ENCODE peak calls at places on chromosomes 11 and 22, in six cellular contexts. Q is endodermal cell, W is fibroblast of lung, G is left ventricle myocardium inferior, T is ovary, F is psoas muscle. K is an unnamed sample.
A peak's percentile ranks its signal among the peaks of the same experiment; 100 is the strongest.

GRCh38 chr11:44112083-44112865 is 16.8 kb downstream of the EXT2 start:
- DNase-seq in Q (no peak), W (peak; percentile 58), G (peak; percentile 53), T (peak; percentile 20), F (peak; percentile 76), K (peak; percentile 72)

GRCh38 chr11:58628446-58628845 is 6.0 kb downstream of the CNTF start:
- DNase-seq in Q (no peak), W (peak; percentile 14), G (peak; percentile 23), T (no peak), F (no peak), K (peak; percentile 68)

GRCh38 chr11:45857834-45858492 is 10.7 kb downstream of the CRY2 start:
- DNase-seq in Q (no peak), W (peak; percentile 82), G (peak; percentile 51), T (peak; percentile 48), F (peak; percentile 78), K (peak; percentile 64)

GRCh38 chr11:19935507-19935906 is 222.9 kb downstream of the NAV2 start:
- DNase-seq in Q (peak; percentile 73), W (peak; percentile 35), G (no peak), T (no peak), F (no peak), K (peak; percentile 54)

GRCh38 chr11:76369406-76369805 is 11.5 kb downstream of the THAP12 start:
- DNase-seq in Q (no peak), W (no peak), G (no peak), T (no peak), F (no peak), K (no peak)

GRCh38 chr11:88480217-88480616 is 142.7 kb upstream of the CTSC start:
- DNase-seq in Q (no peak), W (peak; percentile 75), G (no peak), T (no peak), F (no peak), K (peak; percentile 52)

GRCh38 chr11:119445356-119445755 is 22.4 kb upstream of the THY1 start:
- DNase-seq in Q (no peak), W (no peak), G (no peak), T (no peak), F (no peak), K (no peak)

GRCh38 chr11:59680287-59681154 is 11.7 kb upstream of the PATL1 start:
- DNase-seq in Q (peak; percentile 93), W (peak; percentile 87), G (peak; percentile 42), T (peak; percentile 47), F (peak; percentile 73), K (peak; percentile 31)

GRCh38 chr11:80024119-80024518 is 583.3 kb upstream of the TENM4 start:
- DNase-seq in Q (peak; percentile 69), W (no peak), G (no peak), T (no peak), F (no peak), K (no peak)

GRCh38 chr22:22201185-22201924 is 43.2 kb upstream of the VPREB1 start:
- DNase-seq in Q (peak; percentile 76), W (peak; percentile 37), G (peak; percentile 58), T (no peak), F (no peak), K (peak; percentile 40)

GRCh38 chr11:8604078-8604723 is 10.2 kb upstream of the STK33 start:
- DNase-seq in Q (peak; percentile 91), W (peak; percentile 100), G (peak; percentile 32), T (no peak), F (peak; percentile 62), K (peak; percentile 89)

GRCh38 chr11:13486926-13487660 is 8.7 kb downstream of the PTH start:
- DNase-seq in Q (peak; percentile 97), W (peak; percentile 9), G (peak; percentile 63), T (no peak), F (no peak), K (peak; percentile 32)

GRCh38 chr22:37199103-37199838 is 11.2 kb upstream of the C1QTNF6 start:
- DNase-seq in Q (peak; percentile 100), W (peak; percentile 97), G (peak; percentile 98), T (peak; percentile 99), F (peak; percentile 99), K (peak; percentile 93)

GRCh38 chr22:41001722-41002122 is 50.5 kb downstream of the RBX1 start:
- DNase-seq in Q (no peak), W (peak; percentile 7), G (no peak), T (no peak), F (no peak), K (no peak)

GRCh38 chr11:109026891-109027489 is 362.1 kb downstream of the DDX10 start:
- DNase-seq in Q (no peak), W (peak; percentile 56), G (no peak), T (no peak), F (no peak), K (no peak)

GRCh38 chr11:117502285-117502856 is 174.7 kb downstream of the CEP164 start:
- DNase-seq in Q (no peak), W (no peak), G (no peak), T (no peak), F (no peak), K (no peak)

GRCh38 chr22:19800761-19801244 is 40.2 kb downstream of the TBX1 start:
- DNase-seq in Q (peak; percentile 82), W (no peak), G (no peak), T (no peak), F (peak; percentile 67), K (peak; percentile 27)

GRCh38 chr11:10588904-10589303 is 20.4 kb upstream of the LYVE1 start:
- DNase-seq in Q (no peak), W (no peak), G (no peak), T (no peak), F (no peak), K (no peak)

GRCh38 chr11:122102426-122102825 is 13.6 kb downstream of the BLID start:
- DNase-seq in Q (no peak), W (no peak), G (no peak), T (no peak), F (no peak), K (no peak)

GRCh38 chr11:78030429-78031325 is 7.6 kb upstream of the KCTD14 start:
- DNase-seq in Q (peak; percentile 59), W (peak; percentile 78), G (peak; percentile 55), T (no peak), F (no peak), K (peak; percentile 87)

GRCh38 chr11:69923641-69924307 is 104.6 kb upstream of the FGF3 start:
- DNase-seq in Q (peak; percentile 23), W (no peak), G (no peak), T (no peak), F (peak; percentile 27), K (no peak)

GRCh38 chr11:64241430-64242153 is 697 bp downstream of the FKBP2 start:
- DNase-seq in Q (peak; percentile 100), W (peak; percentile 99), G (peak; percentile 100), T (peak; percentile 100), F (peak; percentile 100), K (peak; percentile 97)

GRCh38 chr11:64238999-64239398 is 1.9 kb upstream of the FKBP2 start:
- DNase-seq in Q (no peak), W (no peak), G (no peak), T (no peak), F (no peak), K (no peak)

GRCh38 chr11:64241175-64241429 is 207 bp downstream of the FKBP2 start:
- DNase-seq in Q (no peak), W (no peak), G (no peak), T (no peak), F (no peak), K (no peak)

GRCh38 chr11:64240467-64241174 is at the start of gene FKBP2:
- DNase-seq in Q (peak; percentile 99), W (peak; percentile 97), G (peak; percentile 97), T (peak; percentile 98), F (peak; percentile 99), K (peak; percentile 95)

GRCh38 chr11:64239662-64240466 is 1.0 kb upstream of the FKBP2 start:
- DNase-seq in Q (no peak), W (no peak), G (no peak), T (no peak), F (peak; percentile 61), K (no peak)
- H3K4me3 ChIP-seq in Q (peak overlapping the region; percentile 95), W (peak overlapping the region; percentile 61), G (peak overlapping the region; percentile 84), T (peak overlapping the region; percentile 96), F (peak overlapping the region; percentile 93), K (peak overlapping the region; percentile 84)

GRCh38 chr22:50705219-50705691 is 32.6 kb downstream of the SHANK3 start:
- DNase-seq in Q (peak; percentile 92), W (peak; percentile 72), G (peak; percentile 52), T (peak; percentile 23), F (peak; percentile 61), K (no peak)
- H3K36me3 ChIP-seq in Q (no peaks in the 10 kb centered on the region), W (no peaks in the 10 kb centered on the region), G (peaks cover 44% of the 10 kb centered on the region), T (no peaks in the 10 kb centered on the region), F (no peaks in the 10 kb centered on the region), K (peaks cover 4% of the 10 kb centered on the region)

GRCh38 chr11:129946256-129946655 is 50.9 kb upstream of the NFRKB start:
- DNase-seq in Q (no peak), W (no peak), G (no peak), T (no peak), F (no peak), K (no peak)
- H3K9me3 ChIP-seq in Q (no peaks in the 10 kb centered on the region), W (no peaks in the 10 kb centered on the region), G (no peaks in the 10 kb centered on the region), T (no peaks in the 10 kb centered on the region), F (no peaks in the 10 kb centered on the region), K (no peaks in the 10 kb centered on the region)

DNA sequence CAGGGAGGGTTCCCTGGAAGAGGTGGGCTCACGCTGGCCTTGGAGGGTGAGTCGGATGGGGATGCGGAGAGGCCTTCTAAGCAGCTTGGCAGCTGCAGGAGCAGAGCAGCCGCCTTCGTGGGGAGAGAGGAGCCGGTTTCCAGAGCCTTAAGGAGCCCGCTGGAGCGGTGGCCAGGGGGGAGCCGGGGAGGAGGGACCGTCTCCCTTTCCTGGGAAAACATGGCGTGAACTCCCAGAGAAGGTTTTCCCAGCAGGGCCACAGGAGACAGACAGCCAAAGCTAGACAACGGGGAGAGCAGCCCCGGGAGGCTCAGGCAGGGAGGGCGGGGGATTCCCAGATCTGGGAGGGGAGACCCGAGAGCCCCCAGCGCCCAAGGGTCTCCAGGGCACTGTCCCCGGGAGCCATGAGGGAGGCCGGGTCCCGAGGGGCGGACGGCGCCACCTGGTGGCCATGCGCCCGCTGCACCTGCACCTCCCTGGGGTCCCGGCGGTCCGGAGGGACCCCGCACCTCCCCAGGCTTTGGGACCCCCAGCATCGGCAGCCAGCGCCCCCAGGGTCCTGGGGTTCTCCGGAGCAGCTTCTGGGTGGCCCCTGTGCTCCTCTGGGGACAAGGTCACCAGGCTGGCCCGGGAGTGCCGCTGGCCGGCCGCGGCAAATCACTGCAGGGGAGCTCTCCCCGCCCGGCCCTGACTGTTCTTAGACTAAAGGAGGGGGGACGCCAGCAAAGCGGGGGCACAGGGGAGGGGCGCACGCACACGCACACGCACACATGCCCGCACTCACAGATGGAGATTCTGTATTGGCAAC is 2.4 kb upstream of the SYT8 start:
- DNase-seq in Q (peak; percentile 88), W (peak; percentile 8), G (peak; percentile 56), T (peak; percentile 33), F (peak; percentile 78), K (peak; percentile 40)
- H3K4me3 ChIP-seq in Q (no peak overlapping the region), W (no peak overlapping the region), G (peak overlapping the region; percentile 53), T (no peak overlapping the region), F (peak overlapping the region; percentile 33), K (no peak overlapping the region)

DNA sequence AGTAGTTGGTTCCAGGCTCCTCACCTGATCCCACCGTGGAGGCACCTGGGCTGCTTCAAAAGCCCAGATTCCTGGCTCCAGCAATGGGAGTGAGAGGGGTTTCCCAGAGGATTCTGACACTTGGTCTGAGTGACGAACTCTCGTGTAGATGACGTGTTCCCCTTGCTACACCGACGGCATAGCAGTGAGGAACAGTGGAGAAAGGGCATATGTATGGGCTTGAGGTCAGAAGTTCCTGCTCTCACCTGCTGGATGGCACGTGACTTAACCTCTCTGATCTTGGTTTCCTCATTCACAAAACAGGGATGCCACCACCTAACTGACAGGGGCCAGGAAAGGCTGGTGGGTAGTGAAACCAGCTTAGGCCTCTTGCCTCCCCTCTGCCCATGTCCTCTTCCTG is 30.0 kb upstream of the ARFGAP3 start:
- DNase-seq in Q (no peak), W (no peak), G (no peak), T (no peak), F (no peak), K (no peak)
- H3K36me3 ChIP-seq in Q (peaks cover 72% of the 10 kb centered on the region), W (peaks cover 19% of the 10 kb centered on the region), G (peaks cover 84% of the 10 kb centered on the region), T (no peaks in the 10 kb centered on the region), F (no peaks in the 10 kb centered on the region), K (peaks cover 23% of the 10 kb centered on the region)

K was measured in MG63.